ENCODE peak calls at places on chromosomes 7 and 10, in four cellular contexts. A is A673, O is IMR-90, S is Calu3. G is an unnamed sample.

GRCh38 chr10:111677747-111678146 is 505.8 kb downstream of the GPAM start:
- DNase-seq in A (peak; percentile 6), O (no peak), S (no peak), G (no peak)

GRCh38 chr7:128356546-128357365 is 4.7 kb downstream of the PRRT4 start:
- DNase-seq in A (no peak), O (no peak), S (no peak), G (no peak)

GRCh38 chr7:14596421-14596820 is 306.1 kb downstream of the DGKB start:
- DNase-seq in A (no peak), O (peak; percentile 57), S (no peak), G (no peak)

GRCh38 chr10:3935933-3936359 is 150.9 kb upstream of the KLF6 start:
- DNase-seq in A (no peak), O (no peak), S (no peak), G (no peak)

GRCh38 chr7:135917721-135918120 is 59.4 kb downstream of the MTPN start:
- DNase-seq in A (no peak), O (no peak), S (no peak), G (no peak)

GRCh38 chr10:49177391-49178355 is 10.5 kb downstream of the TMEM273 start:
- DNase-seq in A (no peak), O (peak; percentile 96), S (peak; percentile 39), G (no peak)

GRCh38 chr7:40899151-40899550 is 764.3 kb downstream of the SUGCT start:
- DNase-seq in A (no peak), O (no peak), S (no peak), G (no peak)

GRCh38 chr7:27575647-27576046 is 87.0 kb downstream of the HIBADH start:
- DNase-seq in A (no peak), O (no peak), S (no peak), G (no peak)

GRCh38 chr10:13684252-13684791 is 97.6 kb downstream of the PRPF18 start:
- DNase-seq in A (peak; percentile 91), O (peak; percentile 88), S (no peak), G (no peak)

GRCh38 chr7:44046321-44047061 is 2.0 kb downstream of the DBNL start:
- DNase-seq in A (no peak), O (no peak), S (no peak), G (no peak)

GRCh38 chr7:135083005-135083404 is 64.9 kb upstream of the TMEM140 start:
- DNase-seq in A (no peak), O (no peak), S (no peak), G (no peak)

GRCh38 chr7:151439855-151440798 is at the start of gene CRYGN:
- DNase-seq in A (no peak), O (no peak), S (no peak), G (no peak)

GRCh38 chr7:25215694-25216335 is 12.5 kb downstream of the NPVF start:
- DNase-seq in A (no peak), O (no peak), S (no peak), G (no peak)
- TF ChIP-seq CTCF in A (no peak), O (no peak), S (no peak), G (no peak)

GRCh38 chr10:98852686-98853085 is 383.0 kb downstream of the HPSE2 start:
- DNase-seq in A (peak; percentile 1), O (peak; percentile 0), S (no peak), G (no peak)

GRCh38 chr10:98855403-98856189 is 380.1 kb downstream of the HPSE2 start:
- DNase-seq in A (no peak), O (no peak), S (no peak), G (no peak)

GRCh38 chr10:98861962-98862361 is 373.7 kb downstream of the HPSE2 start:
- DNase-seq in A (no peak), O (no peak), S (no peak), G (no peak)

GRCh38 chr10:98858525-98858924 is 377.1 kb downstream of the HPSE2 start:
- DNase-seq in A (peak; percentile 4), O (peak; percentile 12), S (no peak), G (no peak)
- TF ChIP-seq CTCF in A (peak; percentile 41), O (peak; percentile 9), S (no peak), G (peak; percentile 24)

GRCh38 chr10:133357293-133358151 is at the start of gene FUOM:
- DNase-seq in A (peak; percentile 90), O (peak; percentile 29), S (peak; percentile 29), G (peak; percentile 68)
- TF ChIP-seq CTCF in A (no peak), O (no peak), S (no peak), G (no peak)

GRCh38 chr7:137195996-137196395 is 147.5 kb downstream of the PTN start:
- DNase-seq in A (no peak), O (no peak), S (no peak), G (no peak)
- TF ChIP-seq CTCF in A (no peak), O (no peak), S (no peak), G (no peak)

DNA sequence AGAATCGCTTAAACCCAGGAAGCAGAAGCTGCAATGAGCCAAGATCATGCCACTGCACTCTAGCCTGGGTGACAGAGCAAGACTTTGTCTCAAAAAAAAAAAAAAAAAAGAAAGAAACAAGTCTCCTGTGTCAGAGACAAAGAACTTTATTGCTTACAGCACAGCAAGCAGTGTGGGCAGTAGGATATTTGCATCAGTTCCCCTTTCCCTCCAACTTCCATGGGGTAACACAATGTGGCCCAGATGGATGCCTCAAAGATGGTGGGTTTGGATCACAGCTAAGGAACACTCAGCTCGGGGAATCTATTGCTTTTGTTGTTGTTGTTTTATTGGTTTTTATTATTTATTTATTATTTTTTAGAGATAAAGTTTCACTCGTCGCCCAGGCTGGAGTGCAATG is 5.4 kb downstream of the PSPH start:
- DNase-seq in A (no peak), O (no peak), S (no peak), G (no peak)
- TF ChIP-seq CTCF in A (no peak), O (no peak), S (no peak), G (no peak)

DNA sequence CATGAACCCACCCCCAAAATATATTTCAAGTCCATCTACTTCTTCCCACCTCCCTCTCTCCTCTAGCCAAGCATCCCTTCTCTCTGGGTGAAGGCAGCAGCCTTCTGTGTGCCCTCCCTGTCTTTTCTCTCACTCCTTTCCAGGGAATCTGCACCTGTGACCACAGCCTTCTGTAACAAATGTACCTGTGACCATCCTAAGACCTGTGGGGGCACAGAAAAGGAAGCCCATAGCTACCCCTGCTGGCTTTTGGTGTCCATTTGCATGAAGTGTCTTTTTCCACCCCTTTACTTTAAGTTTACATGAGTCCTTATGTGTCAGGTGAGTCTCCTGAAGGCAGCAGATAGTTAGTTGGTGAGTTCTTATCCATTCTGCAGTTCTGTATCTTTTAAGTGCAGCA is 2.0 kb upstream of the TBXAS1 start:
- DNase-seq in A (no peak), O (no peak), S (peak; percentile 12), G (no peak)
- TF ChIP-seq CTCF in A (no peak), O (no peak), S (no peak), G (no peak)

G was measured in endothelial cell.